ENCODE peak calls at places on chromosomes 5 and 9, in seven cellular contexts. N is mammary epithelial cell; C is CD4-positive, alpha-beta memory T cell; Y is testis; K is K562; D is breast epithelium; H is mesenchymal stem cell. E is an unnamed sample.

GRCh38 chr5:157575096-157575872 is at the start of gene ADAM19:
- DNase-seq in C (peak; percentile 52), N (peak; percentile 66), K (peak; percentile 67), H (peak; percentile 84), Y (peak; percentile 37), D (no peak), E (peak; percentile 56)

GRCh38 chr9:19087601-19088000 is 15.1 kb downstream of the HAUS6 start:
- DNase-seq in N (peak; percentile 83), Y (peak; percentile 67), K (no peak), H (peak; percentile 85), C (no peak), D (no peak), E (no peak)

GRCh38 chr9:134181648-134182034 is 17.3 kb upstream of the RNU6ATAC start:
- DNase-seq in K (no peak), H (no peak), D (no peak), Y (no peak), N (no peak), C (no peak), E (no peak)

GRCh38 chr5:119435436-119436132 is 16.7 kb upstream of the HSD17B4 start:
- DNase-seq in K (peak; percentile 36), Y (peak; percentile 52), D (no peak), N (peak; percentile 32), H (peak; percentile 54), C (peak; percentile 64), E (peak; percentile 66)

GRCh38 chr5:132688536-132689409 is 15.0 kb downstream of the IL4 start:
- DNase-seq in H (no peak), K (no peak), D (no peak), Y (no peak), N (no peak), C (peak; percentile 38), E (no peak)

GRCh38 chr5:160439205-160439600 is 17.5 kb downstream of the PTTG1 start:
- DNase-seq in Y (peak; percentile 95), H (peak; percentile 75), K (peak; percentile 87), N (peak; percentile 70), D (peak; percentile 80), C (peak; percentile 87), E (peak; percentile 79)

GRCh38 chr9:133103183-133103986 is 17.7 kb downstream of the RALGDS start:
- DNase-seq in Y (peak; percentile 71), D (no peak), C (peak; percentile 59), K (peak; percentile 74), N (no peak), H (peak; percentile 57), E (no peak)

GRCh38 chr5:58407042-58407709 is 52.7 kb downstream of the PLK2 start:
- DNase-seq in K (no peak), N (peak; percentile 83), Y (no peak), D (no peak), H (peak; percentile 51), C (no peak), E (no peak)

GRCh38 chr5:2997179-2997578 is 245.7 kb upstream of the IRX2 start:
- DNase-seq in Y (no peak), C (no peak), N (no peak), K (no peak), D (no peak), H (no peak), E (no peak)

GRCh38 chr5:169728-170094 is 21.6 kb upstream of the LRRC14B start:
- DNase-seq in K (no peak), N (no peak), H (no peak), D (no peak), C (no peak), Y (no peak), E (no peak)

DNA sequence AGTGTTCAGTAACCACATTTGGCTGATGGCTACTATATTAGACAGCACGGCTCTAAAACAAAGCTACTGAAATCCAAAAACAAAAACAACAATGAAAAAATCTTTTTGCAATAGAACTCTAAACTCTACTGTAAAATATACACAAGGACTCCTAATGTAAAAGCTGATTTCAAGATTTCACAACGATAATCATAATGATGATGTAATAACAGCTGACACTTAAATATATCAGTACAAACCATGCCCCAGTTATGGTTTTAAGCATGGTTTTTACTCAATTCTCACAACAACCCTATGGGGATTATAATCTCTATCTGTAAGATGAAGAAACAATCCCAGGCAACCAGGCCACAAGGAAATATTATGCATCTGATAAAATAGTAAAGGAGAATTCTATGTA is 3.3 kb downstream of the ZNF300 start:
- DNase-seq in C (no peak), K (no peak), H (no peak), D (no peak), N (no peak), Y (no peak), E (no peak)
- H3K9me3 ChIP-seq in C (peaks cover 5% of the 10 kb centered on the region), K (peaks cover 36% of the 10 kb centered on the region), H (peaks cover 99% of the 10 kb centered on the region), D (peaks cover 84% of the 10 kb centered on the region), N (peaks cover 57% of the 10 kb centered on the region), Y (no peaks in the 10 kb centered on the region), E (peaks cover 13% of the 10 kb centered on the region)

GRCh38 chr5:141313711-141314110 is 6.9 kb downstream of the TAF7 start:
- DNase-seq in Y (no peak), C (no peak), D (no peak), K (no peak), N (no peak), H (no peak), E (no peak)
- H3K9me3 ChIP-seq in Y (no peaks in the 10 kb centered on the region), C (peaks cover 44% of the 10 kb centered on the region), D (peaks cover 99% of the 10 kb centered on the region), K (peaks cover 6% of the 10 kb centered on the region), N (peaks cover 37% of the 10 kb centered on the region), H (peaks cover 88% of the 10 kb centered on the region), E (peaks cover 21% of the 10 kb centered on the region)

GRCh38 chr5:148734518-148734917 is 80.2 kb upstream of the HTR4 start:
- DNase-seq in D (no peak), Y (no peak), K (no peak), H (peak; percentile 3), C (no peak), N (no peak), E (no peak)

GRCh38 chr5:148739023-148739422 is 84.7 kb upstream of the HTR4 start:
- DNase-seq in K (no peak), Y (no peak), C (no peak), N (no peak), H (no peak), D (no peak), E (no peak)

GRCh38 chr5:148733601-148734438 is 79.5 kb upstream of the HTR4 start:
- DNase-seq in Y (peak; percentile 96), K (peak; percentile 47), C (peak; percentile 64), D (peak; percentile 68), H (peak; percentile 84), N (peak; percentile 65), E (peak; percentile 59)

GRCh38 chr5:148732692-148733091 is 78.4 kb upstream of the HTR4 start:
- DNase-seq in Y (no peak), C (no peak), K (no peak), H (peak; percentile 2), D (no peak), N (no peak), E (no peak)

DNA sequence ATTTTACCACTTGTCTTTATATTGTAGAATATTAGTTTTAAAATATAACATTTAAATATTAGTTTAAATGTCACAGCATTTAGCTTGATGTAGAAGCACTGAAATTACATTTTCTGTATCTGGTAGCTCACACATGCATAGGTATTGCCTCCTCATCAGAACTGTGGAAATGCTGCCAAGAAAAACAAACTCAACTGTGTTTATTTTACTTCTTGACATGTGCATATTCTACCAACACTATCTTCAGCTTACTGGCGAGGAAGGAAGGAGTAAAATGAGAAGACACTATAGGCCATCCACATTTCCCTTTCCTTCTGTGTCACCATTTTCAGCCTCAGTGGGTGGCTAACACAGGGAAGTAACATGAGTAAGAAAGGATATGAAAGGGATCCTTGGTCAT is 81.0 kb upstream of the HTR4 start:
- DNase-seq in N (no peak), C (no peak), D (no peak), Y (no peak), H (peak; percentile 26), K (no peak), E (no peak)
- H3K9me3 ChIP-seq in N (no peaks in the 10 kb centered on the region), C (no peaks in the 10 kb centered on the region), D (no peaks in the 10 kb centered on the region), Y (no peaks in the 10 kb centered on the region), H (no peaks in the 10 kb centered on the region), K (no peaks in the 10 kb centered on the region), E (no peaks in the 10 kb centered on the region)

DNA sequence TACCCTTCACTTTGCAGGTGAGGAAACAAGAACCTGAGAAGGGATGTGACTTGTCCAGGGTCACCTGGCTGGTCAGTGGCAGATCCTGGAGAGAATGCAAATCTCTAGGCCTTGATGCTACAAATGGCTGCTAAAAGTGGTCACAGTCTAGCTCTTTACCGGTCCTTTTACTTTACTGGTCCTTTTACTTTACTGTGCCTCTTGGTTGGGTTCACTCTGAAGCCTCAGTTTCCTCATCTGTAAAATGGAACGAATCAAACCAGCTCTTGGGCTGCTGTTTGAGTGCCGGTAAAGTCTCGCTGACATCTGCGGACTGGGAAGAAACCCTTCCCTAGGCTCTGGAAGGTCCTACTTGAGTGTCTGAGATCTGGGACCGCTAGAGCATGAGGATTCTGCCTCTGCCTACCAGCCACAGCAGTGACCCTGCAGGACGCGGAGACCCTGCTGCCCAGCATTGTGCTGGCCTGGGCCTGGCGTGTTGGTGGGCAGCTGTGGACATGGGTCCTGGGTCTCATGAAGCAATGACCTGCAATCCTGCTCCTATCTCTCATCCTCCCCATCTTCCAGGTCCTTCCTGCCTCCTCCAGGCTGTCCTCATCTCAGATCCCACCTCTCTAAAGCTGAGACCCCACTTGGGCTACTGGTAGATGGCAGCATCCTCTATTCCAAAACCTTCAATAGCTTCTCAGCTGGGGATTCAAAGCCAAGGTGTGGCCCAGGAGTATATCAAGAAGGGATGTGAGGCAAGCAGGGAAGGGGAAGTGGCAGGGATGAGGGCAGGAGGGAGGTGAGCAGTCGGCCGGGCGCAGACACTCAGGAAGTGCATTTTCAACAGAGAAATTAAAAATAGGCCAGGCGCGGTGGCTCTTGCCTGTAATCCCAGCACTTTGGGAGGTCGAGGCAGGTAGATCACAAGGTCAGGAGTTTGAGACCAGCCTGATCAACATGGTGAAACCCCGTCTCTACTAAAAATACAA is 13.3 kb downstream of the CORO2A start:
- DNase-seq in Y (no peak), D (no peak), N (no peak), H (no peak), K (no peak), C (no peak), E (no peak)
- H3K9me3 ChIP-seq in Y (no peaks in the 10 kb centered on the region), D (no peaks in the 10 kb centered on the region), N (no peaks in the 10 kb centered on the region), H (no peaks in the 10 kb centered on the region), K (no peaks in the 10 kb centered on the region), C (no peaks in the 10 kb centered on the region), E (no peaks in the 10 kb centered on the region)

DNA sequence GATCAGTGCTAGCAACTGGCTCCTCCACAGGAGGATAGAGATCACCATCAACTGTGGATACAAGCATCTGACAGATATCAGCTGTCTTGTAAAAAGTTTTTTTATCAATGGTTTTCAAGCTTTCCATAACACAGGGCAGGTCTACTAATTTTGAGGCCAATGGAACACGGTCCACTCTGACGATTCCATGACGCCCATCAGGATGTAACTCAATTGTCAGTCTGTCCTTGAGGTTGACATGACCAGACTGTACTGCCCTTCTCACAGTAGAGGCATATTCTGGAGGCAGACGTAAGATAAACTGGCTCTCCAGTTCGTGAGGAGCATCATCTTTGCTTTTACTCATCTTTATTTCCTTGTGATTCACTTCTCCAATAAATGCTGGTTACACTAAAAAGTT is 885 bp downstream of the TAF7 start:
- DNase-seq in C (no peak), H (no peak), K (no peak), D (no peak), N (no peak), Y (peak; percentile 52), E (no peak)
- H3K9me3 ChIP-seq in C (peaks cover 39% of the 10 kb centered on the region), H (peaks cover 59% of the 10 kb centered on the region), K (peaks cover 22% of the 10 kb centered on the region), D (peaks cover 81% of the 10 kb centered on the region), N (peaks cover 50% of the 10 kb centered on the region), Y (no peaks in the 10 kb centered on the region), E (peaks cover 30% of the 10 kb centered on the region)